ENCODE peak calls at places on chromosomes 3 and 15, in five cellular contexts. K is NT2/D1, J is GM12878, O is HepG2, L is H1. A is an unnamed sample.

GRCh38 chr3:28994161-28994905 is 286.5 kb upstream of the RBMS3 start:
- DNase-seq in K (no peak), J (no peak), O (no peak), L (no peak), A (no peak)

GRCh38 chr3:105806361-105806760 is 62.5 kb downstream of the CBLB start:
- DNase-seq in K (no peak), J (no peak), O (peak), L (no peak), A (no peak)

GRCh38 chr15:43872416-43873020 is 45.7 kb downstream of the WDR76 start:
- DNase-seq in K (peak), J (peak), O (peak), L (peak), A (peak)

GRCh38 chr3:171407746-171408145 is 52.5 kb downstream of the TNIK start:
- DNase-seq in K (no peak), J (no peak), O (no peak), L (no peak), A (no peak)

GRCh38 chr3:113557374-113557773 is 25.0 kb downstream of the SIDT1 start:
- DNase-seq in K (peak), J (no peak), O (peak), L (no peak), A (no peak)

GRCh38 chr3:168157301-168157700 is 61.6 kb upstream of the GOLIM4 start:
- DNase-seq in K (no peak), J (no peak), O (no peak), L (no peak), A (no peak)

GRCh38 chr15:99414755-99415731 is 150.7 kb upstream of the MEF2A start:
- DNase-seq in K (no peak), J (no peak), O (no peak), L (peak), A (no peak)

GRCh38 chr15:44035781-44036699 is 159.0 kb downstream of the FRMD5 start:
- DNase-seq in K (no peak), J (no peak), O (no peak), L (no peak), A (no peak)

GRCh38 chr3:148924572-148924971 is 59.5 kb downstream of the CPA3 start:
- DNase-seq in K (no peak), J (no peak), O (no peak), L (no peak), A (no peak)

GRCh38 chr3:127277591-127277990 is 10.3 kb downstream of the PRR20G start:
- DNase-seq in K (no peak), J (no peak), O (no peak), L (no peak), A (no peak)

GRCh38 chr3:126179825-126180476 is 435 bp downstream of the ALDH1L1 start:
- DNase-seq in K (peak), J (no peak), O (peak), L (peak), A (peak)

GRCh38 chr3:195319060-195319459 is 48.1 kb upstream of the XXYLT1 start:
- DNase-seq in K (no peak), J (no peak), O (no peak), L (no peak), A (no peak)

GRCh38 chr15:22979699-22980188 is 424 bp downstream of the CYFIP1 start:
- DNase-seq in K (no peak), J (no peak), O (no peak), L (peak), A (peak)

GRCh38 chr3:185094691-185095090 is 58.2 kb downstream of the C3orf70 start:
- DNase-seq in K (no peak), J (no peak), O (no peak), L (no peak), A (no peak)

GRCh38 chr15:69713726-69714559 is 261.3 kb downstream of the RPLP1 start:
- DNase-seq in K (no peak), J (peak), O (no peak), L (no peak), A (no peak)

GRCh38 chr3:106006001-106006400 is 137.2 kb upstream of the CBLB start:
- DNase-seq in K (no peak), J (no peak), O (no peak), L (no peak), A (no peak)

GRCh38 chr15:70617076-70617910 is 146.1 kb downstream of the UACA start:
- DNase-seq in K (no peak), J (no peak), O (peak), L (no peak), A (no peak)

GRCh38 chr3:22039156-22039555 is 288.1 kb upstream of the ZNF385D start:
- DNase-seq in K (no peak), J (no peak), O (no peak), L (no peak), A (no peak)

GRCh38 chr3:121995190-121996137 is 26.6 kb downstream of the ILDR1 start:
- DNase-seq in K (peak), J (peak), O (peak), L (peak), A (peak)

GRCh38 chr15:90002428-90002844 is 1.3 kb downstream of the ZNF710 start:
- DNase-seq in K (no peak), J (no peak), O (no peak), L (peak), A (peak)

GRCh38 chr15:75606711-75607684 is 18.5 kb downstream of the SNUPN start:
- DNase-seq in K (no peak), J (no peak), O (no peak), L (no peak), A (no peak)

GRCh38 chr3:23402728-23403505 is 199.8 kb downstream of the UBE2E2 start:
- DNase-seq in K (no peak), J (no peak), O (no peak), L (no peak), A (no peak)

GRCh38 chr3:122199552-122199951 is 16.1 kb downstream of the CASR start:
- DNase-seq in K (no peak), J (no peak), O (no peak), L (no peak), A (no peak)

GRCh38 chr3:25817107-25817506 is 27.2 kb downstream of the OXSM start:
- DNase-seq in K (no peak), J (no peak), O (no peak), L (no peak), A (no peak)

GRCh38 chr3:31831526-31832034 is 149.5 kb downstream of the OSBPL10 start:
- DNase-seq in K (no peak), J (no peak), O (no peak), L (no peak), A (no peak)

GRCh38 chr3:5021571-5022092 is 42.4 kb downstream of the BHLHE40 start:
- DNase-seq in K (no peak), J (no peak), O (peak), L (no peak), A (no peak)

GRCh38 chr15:22949074-22949547 is 31.1 kb downstream of the CYFIP1 start:
- DNase-seq in K (no peak), J (no peak), O (no peak), L (peak), A (peak)

GRCh38 chr3:109023656-109024254 is 70.1 kb upstream of the GUCA1C start:
- DNase-seq in K (peak), J (peak), O (peak), L (no peak), A (peak)

GRCh38 chr3:67044295-67044694 is 46.2 kb downstream of the KBTBD8 start:
- DNase-seq in K (no peak), J (no peak), O (no peak), L (no peak), A (no peak)
- TF ChIP-seq SUZ12 in K (no peak), J (no peak), O (no peak), L (no peak), A (no peak)

GRCh38 chr3:45548724-45549123 is 45.8 kb upstream of the LIMD1 start:
- DNase-seq in K (no peak), J (no peak), O (no peak), L (no peak), A (no peak)

GRCh38 chr3:45546636-45547201 is 47.8 kb upstream of the LIMD1 start:
- DNase-seq in K (peak), J (no peak), O (peak), L (peak), A (peak)

GRCh38 chr3:45547202-45547701 is 47.3 kb upstream of the LIMD1 start:
- DNase-seq in K (no peak), J (no peak), O (peak), L (no peak), A (no peak)

GRCh38 chr3:45546223-45546622 is 48.3 kb upstream of the LIMD1 start:
- DNase-seq in K (no peak), J (no peak), O (no peak), L (no peak), A (no peak)

GRCh38 chr3:45547764-45548683 is 46.5 kb upstream of the LIMD1 start:
- DNase-seq in K (no peak), J (no peak), O (no peak), L (no peak), A (no peak)
- TF ChIP-seq SUZ12 in K (no peak), J (no peak), O (no peak), L (no peak), A (no peak)

GRCh38 chr15:86398986-86399677 is 319.5 kb downstream of the AGBL1 start:
- DNase-seq in K (no peak), J (no peak), O (no peak), L (no peak), A (no peak)
- TF ChIP-seq SUZ12 in K (no peak), J (no peak), O (no peak), L (no peak), A (no peak)

GRCh38 chr3:141240290-141241247 is 8.9 kb downstream of the PXYLP1 start:
- DNase-seq in K (no peak), J (no peak), O (no peak), L (no peak), A (no peak)
- TF ChIP-seq SUZ12 in K (no peak), J (no peak), O (no peak), L (no peak), A (no peak)

GRCh38 chr15:42332331-42332730 is 27.0 kb upstream of the CAPN3 start:
- DNase-seq in K (no peak), J (no peak), O (no peak), L (no peak), A (no peak)

GRCh38 chr15:42329161-42329560 is 30.1 kb upstream of the CAPN3 start:
- DNase-seq in K (no peak), J (no peak), O (no peak), L (no peak), A (no peak)

GRCh38 chr15:42335074-42335473 is 24.2 kb upstream of the CAPN3 start:
- DNase-seq in K (no peak), J (no peak), O (no peak), L (no peak), A (no peak)

GRCh38 chr15:42329992-42330391 is 29.3 kb upstream of the CAPN3 start:
- DNase-seq in K (no peak), J (no peak), O (no peak), L (no peak), A (no peak)

GRCh38 chr15:42331235-42331634 is 28.1 kb upstream of the CAPN3 start:
- DNase-seq in K (no peak), J (no peak), O (no peak), L (no peak), A (no peak)
- TF ChIP-seq SUZ12 in K (no peak), J (no peak), O (no peak), L (no peak), A (no peak)

GRCh38 chr3:158991146-158991705 is 189.4 kb downstream of the MFSD1 start:
- DNase-seq in K (peak), J (no peak), O (no peak), L (peak), A (no peak)
- TF ChIP-seq SUZ12 in K (no peak), J (no peak), O (no peak), L (no peak), A (no peak)

DNA sequence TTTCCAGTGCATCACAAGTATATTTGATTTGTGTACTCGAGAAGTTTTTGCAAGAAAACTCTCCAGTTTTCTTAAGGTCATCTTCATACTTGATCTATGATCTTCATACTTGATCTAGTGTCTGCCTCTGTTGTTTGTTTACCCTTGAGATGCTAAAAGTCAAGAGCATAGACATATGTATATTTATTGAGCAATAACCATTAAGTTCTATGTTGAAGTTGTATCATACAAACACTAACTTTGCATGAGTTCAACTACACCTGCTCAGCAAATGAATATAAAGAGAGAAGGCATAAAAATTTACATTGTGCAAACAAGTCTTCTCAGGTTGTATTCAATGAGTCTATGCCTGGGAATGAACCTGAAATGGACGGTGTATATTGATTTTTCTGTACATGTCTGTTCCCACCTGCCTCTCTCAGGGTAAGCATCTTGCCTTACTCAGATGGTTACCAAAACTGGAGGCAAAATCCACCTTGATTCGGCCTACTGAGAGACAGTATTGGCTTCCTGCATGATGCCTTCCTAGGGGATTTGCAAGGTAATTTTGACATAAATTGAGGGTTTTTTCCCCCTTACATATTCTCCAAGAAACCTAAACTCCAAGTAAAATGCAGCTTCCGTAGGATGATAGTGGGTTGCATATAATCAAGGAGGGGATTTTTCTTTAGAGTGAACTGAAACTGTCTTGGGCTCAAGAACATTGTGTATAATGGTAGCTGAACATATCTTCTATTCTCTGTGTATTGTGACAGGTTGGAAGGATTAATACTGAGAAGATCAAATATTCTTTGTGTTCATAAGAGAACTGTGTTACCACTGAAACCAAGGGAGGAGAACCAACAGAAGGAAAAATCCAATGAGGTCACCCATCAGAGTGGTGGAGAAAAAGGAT is 110.4 kb downstream of the FILIP1L start:
- DNase-seq in K (no peak), J (no peak), O (no peak), L (no peak), A (no peak)
- TF ChIP-seq SUZ12 in K (no peak), J (no peak), O (no peak), L (no peak), A (no peak)

DNA sequence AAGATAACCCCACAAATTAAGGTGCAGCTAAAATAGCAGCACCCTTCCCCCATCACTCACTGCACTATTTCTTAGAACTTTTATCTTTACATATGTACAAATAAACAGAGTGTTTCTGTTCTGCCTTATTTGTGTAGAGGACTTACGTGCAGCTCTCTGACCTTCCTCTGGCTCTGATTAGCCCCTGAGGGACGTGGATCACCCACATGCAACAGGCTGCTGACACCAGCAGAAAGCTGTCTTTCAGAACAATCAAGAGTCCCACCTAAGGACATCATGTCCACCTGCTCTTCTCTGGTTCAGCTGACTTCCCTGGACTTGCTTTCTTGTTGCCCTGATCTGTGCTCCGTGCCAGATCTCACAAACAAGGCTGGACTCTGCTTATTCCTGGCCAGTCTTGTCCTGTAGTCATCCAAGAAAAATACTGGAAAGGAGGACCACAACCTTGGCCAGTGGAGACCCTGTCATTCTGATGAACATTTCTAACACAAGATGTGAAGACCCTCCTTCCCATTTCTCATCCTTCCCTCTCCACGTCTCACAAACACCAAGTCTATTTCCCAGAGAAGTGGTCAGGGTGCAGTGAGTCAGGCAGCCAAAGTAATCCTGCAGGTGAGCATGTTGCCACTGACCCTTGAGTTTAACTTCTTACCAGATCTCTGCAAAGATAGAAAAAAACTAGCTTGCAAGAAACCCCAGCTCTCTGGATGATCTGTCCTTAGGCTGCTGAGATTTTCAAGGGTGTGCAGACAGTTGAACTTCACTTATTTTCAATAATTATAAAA is 243.6 kb upstream of the ICE2 start:
- DNase-seq in K (no peak), J (no peak), O (no peak), L (no peak), A (no peak)
- TF ChIP-seq SUZ12 in K (no peak), J (no peak), O (no peak), L (no peak), A (no peak)

GRCh38 chr15:80494311-80494710 is 90.1 kb downstream of the ARNT2 start:
- DNase-seq in K (no peak), J (no peak), O (peak), L (no peak), A (no peak)
- TF ChIP-seq SUZ12 in K (no peak), J (no peak), O (no peak), L (no peak), A (no peak)